ENCODE peak calls at places on chromosome 6, in nine cellular contexts. P, L, J, O, K, E, U, V and N are unnamed samples.

GRCh38 chr6:148611213-148611612 is 135.6 kb upstream of the UST start:
- DNase-seq in P (peak), L (no peak), J (peak), O (peak), K (no peak), E (peak), U (peak), V (no peak), N (no peak)

GRCh38 chr6:161903584-161904232 is 629.8 kb upstream of the AGPAT4 start:
- DNase-seq in P (no peak), L (no peak), J (no peak), O (no peak), K (no peak), E (no peak), U (no peak), V (no peak), N (no peak)

GRCh38 chr6:52511572-52512151 is 65.2 kb downstream of the TRAM2 start:
- DNase-seq in P (no peak), L (no peak), J (peak), O (peak), K (no peak), E (no peak), U (peak), V (no peak), N (no peak)

GRCh38 chr6:138287144-138287955 is 69.1 kb upstream of the PBOV1 start:
- DNase-seq in P (no peak), L (no peak), J (peak), O (peak), K (no peak), E (peak), U (peak), V (peak), N (peak)

GRCh38 chr6:160297310-160297709 is 38.7 kb upstream of the SLC22A2 start:
- DNase-seq in P (no peak), L (no peak), J (no peak), O (no peak), K (no peak), E (no peak), U (no peak), V (no peak), N (no peak)

GRCh38 chr6:163860194-163861081 is 445.9 kb downstream of the QKI start:
- DNase-seq in P (no peak), L (no peak), J (peak), O (peak), K (peak), E (peak), U (peak), V (no peak), N (no peak)

GRCh38 chr6:146578054-146578453 is 20.7 kb upstream of the ADGB start:
- DNase-seq in P (no peak), L (no peak), J (no peak), O (peak), K (no peak), E (no peak), U (peak), V (no peak), N (no peak)

GRCh38 chr6:15023448-15023847 is 222.4 kb upstream of the JARID2 start:
- DNase-seq in P (no peak), L (no peak), J (no peak), O (no peak), K (no peak), E (no peak), U (no peak), V (no peak), N (peak)

GRCh38 chr6:80254716-80255115 is 148.2 kb downstream of the BCKDHB start:
- DNase-seq in P (no peak), L (no peak), J (no peak), O (no peak), K (no peak), E (no peak), U (no peak), V (no peak), N (no peak)

GRCh38 chr6:43951063-43951755 is 176.0 kb downstream of the MRPL14 start:
- DNase-seq in P (peak), L (no peak), J (peak), O (peak), K (peak), E (peak), U (peak), V (peak), N (peak)

GRCh38 chr6:138005846-138006245 is 101.4 kb downstream of the PERP start:
- DNase-seq in P (no peak), L (no peak), J (no peak), O (no peak), K (no peak), E (no peak), U (no peak), V (no peak), N (peak)

GRCh38 chr6:11333292-11333849 is 100.9 kb upstream of the NEDD9 start:
- DNase-seq in P (no peak), L (no peak), J (no peak), O (no peak), K (no peak), E (no peak), U (no peak), V (no peak), N (peak)

GRCh38 chr6:15628499-15629131 is 34.2 kb downstream of the DTNBP1 start:
- DNase-seq in P (no peak), L (no peak), J (peak), O (peak), K (no peak), E (peak), U (peak), V (no peak), N (peak)

GRCh38 chr6:22596011-22596410 is 26.6 kb downstream of the HDGFL1 start:
- DNase-seq in P (no peak), L (no peak), J (no peak), O (no peak), K (no peak), E (no peak), U (peak), V (no peak), N (no peak)

GRCh38 chr6:24145690-24146131 is 19.7 kb downstream of the NRSN1 start:
- DNase-seq in P (no peak), L (no peak), J (no peak), O (no peak), K (no peak), E (no peak), U (no peak), V (no peak), N (no peak)

GRCh38 chr6:13334953-13335352 is 6.6 kb upstream of the TBC1D7 start:
- DNase-seq in P (no peak), L (no peak), J (no peak), O (no peak), K (peak), E (no peak), U (no peak), V (no peak), N (no peak)

GRCh38 chr6:73134588-73134987 is 90.7 kb downstream of the KHDC1L start:
- DNase-seq in P (no peak), L (no peak), J (peak), O (peak), K (peak), E (peak), U (peak), V (no peak), N (peak)

GRCh38 chr6:158476389-158476788 is 83.5 kb upstream of the TMEM181 start:
- DNase-seq in P (no peak), L (no peak), J (no peak), O (no peak), K (no peak), E (no peak), U (no peak), V (no peak), N (no peak)

GRCh38 chr6:11791354-11792107 is 12.9 kb upstream of the ADTRP start:
- DNase-seq in P (no peak), L (no peak), J (no peak), O (peak), K (no peak), E (no peak), U (no peak), V (no peak), N (no peak)

GRCh38 chr6:34947561-34947960 is 58.5 kb downstream of the ANKS1A start:
- DNase-seq in P (no peak), L (no peak), J (no peak), O (no peak), K (no peak), E (no peak), U (no peak), V (no peak), N (no peak)

GRCh38 chr6:146819596-146820320 is 221.0 kb downstream of the ADGB start:
- DNase-seq in P (no peak), L (no peak), J (no peak), O (peak), K (no peak), E (no peak), U (no peak), V (no peak), N (no peak)

GRCh38 chr6:5517781-5518180 is 256.5 kb downstream of the FARS2 start:
- DNase-seq in P (no peak), L (no peak), J (no peak), O (no peak), K (no peak), E (no peak), U (no peak), V (no peak), N (peak)

GRCh38 chr6:45518321-45518720 is 140.6 kb upstream of the SUPT3H start:
- DNase-seq in P (no peak), L (no peak), J (no peak), O (no peak), K (no peak), E (no peak), U (no peak), V (no peak), N (no peak)

GRCh38 chr6:126396131-126396530 is 56.2 kb downstream of the CENPW start:
- DNase-seq in P (no peak), L (no peak), J (no peak), O (peak), K (no peak), E (no peak), U (no peak), V (no peak), N (no peak)

GRCh38 chr6:89310929-89311328 is 4.2 kb downstream of the GABRR2 start:
- DNase-seq in P (no peak), L (no peak), J (peak), O (peak), K (peak), E (no peak), U (peak), V (no peak), N (no peak)

GRCh38 chr6:116419069-116419468 is 42.1 kb upstream of the CALHM6 start:
- DNase-seq in P (no peak), L (no peak), J (no peak), O (peak), K (no peak), E (no peak), U (peak), V (no peak), N (no peak)

GRCh38 chr6:150813993-150814359 is 51.5 kb upstream of the MTHFD1L start:
- DNase-seq in P (no peak), L (no peak), J (no peak), O (peak), K (no peak), E (no peak), U (peak), V (no peak), N (peak)

GRCh38 chr6:47483853-47484546 is 6.4 kb downstream of the CD2AP start:
- DNase-seq in P (no peak), L (no peak), J (no peak), O (peak), K (no peak), E (no peak), U (peak), V (no peak), N (no peak)

GRCh38 chr6:136499370-136499769 is 50.9 kb downstream of the MAP7 start:
- DNase-seq in P (no peak), L (no peak), J (no peak), O (no peak), K (no peak), E (no peak), U (no peak), V (no peak), N (no peak)

GRCh38 chr6:43942011-43942442 is 172.0 kb downstream of the VEGFA start:
- DNase-seq in P (no peak), L (no peak), J (peak), O (no peak), K (peak), E (no peak), U (no peak), V (no peak), N (no peak)